ENCODE peak calls at places on chromosomes 2 and 18, in eight cellular contexts. G, M, N, D, S, R, P and L are unnamed samples.

GRCh38 chr2:101627284-101628049 is 70.0 kb upstream of the MAP4K4 start:
- DNase-seq in M (no peak), S (no peak), N (no peak), R (no peak), D (no peak), G (no peak), P (no peak), L (no peak)

GRCh38 chr18:9708057-9708881 is at the start of gene RAB31:
- DNase-seq in N (peak; percentile 91), S (no peak), M (peak; percentile 78), R (peak; percentile 93), G (no peak), D (peak; percentile 62), P (peak; percentile 90), L (no peak)

GRCh38 chr2:1854747-1855146 is 110.4 kb upstream of the PXDN start:
- DNase-seq in D (peak; percentile 80), R (no peak), S (peak; percentile 58), P (no peak), M (no peak), G (no peak), N (peak; percentile 72), L (no peak)

GRCh38 chr18:75407468-75408437 is 19.8 kb downstream of the SMIM21 start:
- DNase-seq in N (peak; percentile 18), S (peak; percentile 29), M (no peak), R (no peak), G (no peak), D (peak; percentile 60), P (no peak), L (peak; percentile 27)

GRCh38 chr2:176491172-176491904 is 222.1 kb downstream of the MTX2 start:
- DNase-seq in D (no peak), G (no peak), N (peak; percentile 68), S (no peak), P (peak; percentile 76), R (no peak), M (peak; percentile 57), L (peak; percentile 99)

GRCh38 chr2:12032975-12033374 is 286.5 kb downstream of the LPIN1 start:
- DNase-seq in D (no peak), M (no peak), N (no peak), R (no peak), P (no peak), G (no peak), S (no peak), L (no peak)

GRCh38 chr2:216560695-216561370 is 62.2 kb downstream of the RPL37A start:
- DNase-seq in N (no peak), R (no peak), S (no peak), M (no peak), G (no peak), D (no peak), P (peak; percentile 71), L (no peak)

GRCh38 chr2:49687873-49688272 is 533.6 kb upstream of the FSHR start:
- DNase-seq in N (no peak), S (no peak), R (no peak), G (no peak), M (no peak), P (no peak), D (no peak), L (no peak)

GRCh38 chr2:68931799-68932198 is 20.9 kb downstream of the GKN2 start:
- DNase-seq in N (no peak), P (no peak), G (no peak), R (no peak), S (no peak), D (no peak), M (no peak), L (no peak)

GRCh38 chr2:45176399-45176798 is 167.1 kb upstream of the SIX2 start:
- DNase-seq in R (no peak), S (no peak), P (no peak), D (no peak), N (no peak), G (no peak), M (no peak), L (no peak)

GRCh38 chr2:192749606-192750200 is 555.0 kb upstream of the TMEFF2 start:
- DNase-seq in D (no peak), N (peak; percentile 14), G (peak; percentile 31), S (no peak), M (no peak), R (no peak), P (no peak), L (no peak)

GRCh38 chr2:70248810-70249438 is 496 bp upstream of the TIA1 start:
- DNase-seq in G (no peak), D (no peak), M (peak; percentile 96), S (no peak), P (peak; percentile 94), R (peak; percentile 93), N (peak; percentile 94), L (no peak)

GRCh38 chr2:70250434-70250833 is 2.0 kb upstream of the TIA1 start:
- DNase-seq in R (no peak), S (no peak), D (no peak), N (no peak), P (no peak), M (no peak), G (no peak), L (no peak)

GRCh38 chr2:70243804-70244584 is 4.4 kb downstream of the TIA1 start:
- DNase-seq in D (no peak), S (no peak), M (no peak), N (no peak), P (no peak), R (no peak), G (no peak), L (no peak)

GRCh38 chr2:70247364-70248144 is 874 bp downstream of the TIA1 start:
- DNase-seq in S (no peak), M (no peak), R (no peak), D (no peak), P (no peak), N (peak; percentile 15), G (no peak), L (no peak)

GRCh38 chr2:70248145-70248809 is at the start of gene TIA1:
- DNase-seq in D (peak; percentile 98), M (peak; percentile 100), N (peak; percentile 100), R (peak; percentile 99), P (peak; percentile 99), S (peak; percentile 96), G (peak; percentile 96), L (peak; percentile 82)
- H3K27ac ChIP-seq in D (peak within 1 kb of the TSS; percentile 100), M (peak within 1 kb of the TSS; percentile 99), N (peak within 1 kb of the TSS; percentile 97), R (peak within 1 kb of the TSS; percentile 99), P (peak within 1 kb of the TSS; percentile 96), S (peak within 1 kb of the TSS; percentile 46), G (peak within 1 kb of the TSS; percentile 89), L (peak within 1 kb of the TSS; percentile 92)

GRCh38 chr18:55093295-55093694 is 134.0 kb upstream of the CCDC68 start:
- DNase-seq in D (no peak), N (no peak), G (no peak), R (no peak), M (no peak), S (no peak), P (no peak), L (no peak)

GRCh38 chr18:55096261-55097026 is 137.2 kb upstream of the CCDC68 start:
- DNase-seq in R (no peak), G (peak; percentile 32), D (peak; percentile 64), M (peak; percentile 67), N (peak; percentile 57), S (peak; percentile 35), P (peak; percentile 41), L (no peak)

GRCh38 chr18:55093808-55094207 is 134.5 kb upstream of the CCDC68 start:
- DNase-seq in R (no peak), N (no peak), G (no peak), M (no peak), D (no peak), S (no peak), P (no peak), L (no peak)

GRCh38 chr18:55097406-55098170 is 138.3 kb upstream of the CCDC68 start:
- DNase-seq in R (no peak), M (no peak), D (no peak), S (no peak), P (no peak), G (no peak), N (peak; percentile 62), L (peak; percentile 40)

DNA sequence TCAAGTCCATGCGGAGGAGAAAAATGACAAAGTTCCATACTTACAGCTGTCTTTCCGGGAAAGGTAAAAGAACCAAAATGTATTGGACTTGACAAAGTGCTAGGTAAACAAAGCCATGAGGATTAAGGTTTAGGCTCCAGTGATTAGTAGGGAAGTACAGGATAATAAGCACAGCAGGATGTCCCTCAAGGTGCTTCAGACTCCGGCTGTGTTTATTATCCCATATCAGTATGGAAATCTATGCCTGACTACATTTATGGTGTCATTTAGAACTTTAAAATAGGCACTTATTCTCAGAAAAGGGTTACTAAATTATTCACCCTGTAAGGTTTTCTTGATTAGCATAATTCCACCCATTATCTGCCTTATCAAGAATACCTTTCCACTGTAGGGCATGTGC is 136.3 kb upstream of the CCDC68 start:
- DNase-seq in M (no peak), S (no peak), G (no peak), D (no peak), R (no peak), P (no peak), N (no peak), L (no peak)
- H3K27ac ChIP-seq in M (no peak overlapping the region), S (no peak overlapping the region), G (no peak overlapping the region), D (no peak overlapping the region), R (no peak overlapping the region), P (no peak overlapping the region), N (no peak overlapping the region), L (no peak overlapping the region)

DNA sequence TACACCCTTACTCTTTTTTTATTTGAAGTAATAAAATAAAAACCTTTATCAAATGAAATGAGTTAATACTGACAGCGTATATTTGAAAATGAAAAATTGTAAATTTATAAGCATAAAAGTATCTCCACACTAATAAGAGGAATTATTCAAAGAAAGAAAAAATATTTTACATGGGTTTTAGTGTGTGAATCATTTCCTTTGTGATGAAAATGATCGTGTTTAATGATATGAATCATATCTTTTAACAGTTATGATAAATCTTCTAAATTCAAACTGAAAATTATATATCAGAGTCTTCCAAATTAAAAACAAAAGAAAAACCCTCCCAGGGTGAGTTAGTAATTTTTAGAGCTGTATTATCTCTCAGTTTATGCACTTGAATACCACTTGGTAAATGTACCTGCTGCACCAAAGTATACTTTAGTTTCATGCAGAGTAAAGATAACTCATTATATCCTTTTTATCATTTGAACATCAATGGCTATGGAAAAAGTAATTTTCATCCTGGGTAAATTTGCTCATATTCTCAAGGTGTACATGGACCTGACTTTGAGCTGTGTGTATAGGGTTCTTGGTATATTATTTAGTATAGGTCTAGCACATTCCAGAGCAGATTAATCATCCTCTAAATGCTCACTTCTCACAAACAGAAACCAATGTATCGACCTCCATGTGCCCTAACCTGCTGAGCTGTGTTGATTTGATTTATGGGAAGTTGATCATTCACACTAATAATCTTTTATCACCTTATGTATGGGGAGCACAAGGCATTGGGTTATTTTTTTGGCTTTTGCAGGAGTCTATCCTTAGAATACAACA is 98.7 kb upstream of the VWC2L start:
- DNase-seq in P (no peak), G (no peak), S (no peak), R (no peak), M (no peak), D (no peak), N (no peak), L (peak; percentile 29)
- H3K27ac ChIP-seq in P (no peak overlapping the region), G (no peak overlapping the region), S (no peak overlapping the region), R (no peak overlapping the region), M (no peak overlapping the region), D (no peak overlapping the region), N (no peak overlapping the region), L (peak overlapping the region; percentile 58)

DNA sequence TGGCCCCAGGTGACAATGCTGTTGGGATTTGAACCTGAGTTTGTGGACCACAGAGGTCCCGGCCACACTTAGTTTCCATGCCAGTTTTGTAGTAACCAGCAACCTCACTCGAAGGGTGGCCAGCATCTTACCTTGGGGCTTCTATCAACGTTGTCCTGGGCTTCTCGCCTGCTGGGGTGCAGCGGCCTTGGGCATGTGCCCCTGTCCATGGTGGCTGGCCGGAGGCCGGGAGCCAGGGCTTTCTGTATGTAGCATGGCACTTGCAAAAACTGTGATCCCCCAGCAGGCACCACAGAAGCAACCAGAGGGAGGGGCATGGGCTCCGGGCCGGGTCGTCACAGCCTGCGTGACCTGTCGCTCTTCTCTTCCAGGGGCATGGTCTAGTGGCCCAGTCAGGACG is 51.7 kb downstream of the ODC1 start:
- DNase-seq in S (no peak), P (no peak), R (no peak), M (no peak), N (no peak), D (no peak), G (no peak), L (no peak)
- H3K27ac ChIP-seq in S (no peak overlapping the region), P (no peak overlapping the region), R (no peak overlapping the region), M (no peak overlapping the region), N (no peak overlapping the region), D (no peak overlapping the region), G (no peak overlapping the region), L (no peak overlapping the region)